ENCODE peak calls at places on chromosomes 1 and 21, in eight cellular contexts. Q, U, A, M, W, P, T and C are unnamed samples.

GRCh38 chr1:244439391-244440032 is 12.2 kb downstream of the ADSS2 start:
- DNase-seq in Q (no peak), U (no peak), A (no peak), M (no peak), W (no peak), P (no peak), T (no peak), C (no peak)

GRCh38 chr21:40049031-40049958 is 182.1 kb downstream of the PCP4 start:
- DNase-seq in Q (no peak), U (peak), A (no peak), M (no peak), W (no peak), P (peak), T (no peak), C (peak)

GRCh38 chr21:42990251-42990650 is 15.9 kb downstream of the PKNOX1 start:
- DNase-seq in Q (no peak), U (no peak), A (no peak), M (no peak), W (no peak), P (no peak), T (no peak), C (no peak)

GRCh38 chr1:193951989-193952388 is 765.6 kb upstream of the B3GALT2 start:
- DNase-seq in Q (peak), U (no peak), A (no peak), M (no peak), W (no peak), P (no peak), T (no peak), C (peak)

GRCh38 chr1:247370786-247371732 is 39.4 kb upstream of the ZNF496 start:
- DNase-seq in Q (no peak), U (no peak), A (peak), M (no peak), W (peak), P (peak), T (no peak), C (no peak)

GRCh38 chr21:42436914-42437313 is 33.2 kb downstream of the UBASH3A start:
- DNase-seq in Q (no peak), U (no peak), A (no peak), M (no peak), W (no peak), P (no peak), T (no peak), C (no peak)

GRCh38 chr21:28257276-28257675 is 735.4 kb downstream of the LTN1 start:
- DNase-seq in Q (peak), U (no peak), A (no peak), M (peak), W (peak), P (no peak), T (no peak), C (peak)

GRCh38 chr1:25875856-25876692 is 566 bp upstream of the PAQR7 start:
- DNase-seq in Q (no peak), U (no peak), A (peak), M (no peak), W (no peak), P (no peak), T (no peak), C (no peak)

GRCh38 chr1:53982034-53982761 is 35.8 kb downstream of the LDLRAD1 start:
- DNase-seq in Q (peak), U (no peak), A (peak), M (peak), W (peak), P (peak), T (no peak), C (peak)

GRCh38 chr1:221141606-221142285 is 262.5 kb downstream of the HLX start:
- DNase-seq in Q (no peak), U (no peak), A (no peak), M (no peak), W (no peak), P (no peak), T (no peak), C (no peak)

GRCh38 chr1:36650200-36651065 is 167.7 kb upstream of the CSF3R start:
- DNase-seq in Q (peak), U (no peak), A (peak), M (peak), W (peak), P (peak), T (peak), C (peak)

GRCh38 chr1:41765109-41765655 is 153.5 kb downstream of the HIVEP3 start:
- DNase-seq in Q (no peak), U (no peak), A (no peak), M (no peak), W (no peak), P (no peak), T (no peak), C (no peak)